ENCODE peak calls at places on chromosomes 4 and X, in six cellular contexts. One of them, this sample, is unnamed.

GRCh38 chrX:48665991-48666390 is 17.6 kb upstream of the WAS start:
- DNase-seq in T-helper 17 cell: no peak
- DNase-seq in effector memory CD8-positive, alpha-beta T cell: no peak
- DNase-seq in fibroblast of gingiva: peak
- DNase-seq in T-helper 1 cell: no peak
- DNase-seq in endothelial cell: no peak
- DNase-seq in this sample: no peak

GRCh38 chr4:55933611-55934010 is 15.1 kb upstream of the CEP135 start:
- DNase-seq in fibroblast of gingiva: no peak
- DNase-seq in T-helper 17 cell: no peak
- DNase-seq in T-helper 1 cell: no peak
- DNase-seq in effector memory CD8-positive, alpha-beta T cell: no peak
- DNase-seq in endothelial cell: no peak
- DNase-seq in this sample: no peak

GRCh38 chr4:61202638-61203495 is 2.7 kb downstream of the ADGRL3 start:
- DNase-seq in T-helper 17 cell: no peak
- DNase-seq in T-helper 1 cell: no peak
- DNase-seq in effector memory CD8-positive, alpha-beta T cell: no peak
- DNase-seq in fibroblast of gingiva: no peak
- DNase-seq in endothelial cell: peak
- DNase-seq in this sample: peak

GRCh38 chr4:128908735-128909134 is 99.2 kb downstream of the JADE1 start:
- DNase-seq in effector memory CD8-positive, alpha-beta T cell: no peak
- DNase-seq in T-helper 1 cell: no peak
- DNase-seq in T-helper 17 cell: no peak
- DNase-seq in endothelial cell: no peak
- DNase-seq in fibroblast of gingiva: peak
- DNase-seq in this sample: no peak

GRCh38 chr4:168655182-168655581 is 158.3 kb downstream of the PALLD start:
- DNase-seq in T-helper 1 cell: no peak
- DNase-seq in endothelial cell: no peak
- DNase-seq in effector memory CD8-positive, alpha-beta T cell: no peak
- DNase-seq in fibroblast of gingiva: no peak
- DNase-seq in T-helper 17 cell: no peak
- DNase-seq in this sample: no peak

GRCh38 chr4:133156096-133156495 is 7.0 kb downstream of the PCDH10 start:
- DNase-seq in endothelial cell: no peak
- DNase-seq in T-helper 1 cell: no peak
- DNase-seq in T-helper 17 cell: no peak
- DNase-seq in effector memory CD8-positive, alpha-beta T cell: no peak
- DNase-seq in fibroblast of gingiva: peak
- DNase-seq in this sample: no peak

GRCh38 chr4:183589710-183590109 is 69.3 kb downstream of the RWDD4 start:
- DNase-seq in T-helper 1 cell: no peak
- DNase-seq in fibroblast of gingiva: no peak
- DNase-seq in effector memory CD8-positive, alpha-beta T cell: no peak
- DNase-seq in endothelial cell: no peak
- DNase-seq in T-helper 17 cell: no peak
- DNase-seq in this sample: no peak

GRCh38 chr4:38190717-38191178 is 230.6 kb downstream of the PTTG2 start:
- DNase-seq in T-helper 17 cell: no peak
- DNase-seq in fibroblast of gingiva: peak
- DNase-seq in T-helper 1 cell: no peak
- DNase-seq in effector memory CD8-positive, alpha-beta T cell: no peak
- DNase-seq in endothelial cell: no peak
- DNase-seq in this sample: peak

GRCh38 chr4:60201052-60201673 is 999.0 kb upstream of the ADGRL3 start:
- DNase-seq in endothelial cell: peak
- DNase-seq in effector memory CD8-positive, alpha-beta T cell: no peak
- DNase-seq in T-helper 17 cell: no peak
- DNase-seq in T-helper 1 cell: peak
- DNase-seq in fibroblast of gingiva: no peak
- DNase-seq in this sample: peak

GRCh38 chrX:14712096-14712495 is 160.8 kb downstream of the FANCB start:
- DNase-seq in effector memory CD8-positive, alpha-beta T cell: no peak
- DNase-seq in fibroblast of gingiva: no peak
- DNase-seq in T-helper 17 cell: no peak
- DNase-seq in T-helper 1 cell: no peak
- DNase-seq in endothelial cell: peak
- DNase-seq in this sample: no peak

GRCh38 chrX:68090266-68090665 is 343.0 kb downstream of the OPHN1 start:
- DNase-seq in fibroblast of gingiva: no peak
- DNase-seq in effector memory CD8-positive, alpha-beta T cell: no peak
- DNase-seq in T-helper 17 cell: no peak
- DNase-seq in T-helper 1 cell: no peak
- DNase-seq in endothelial cell: no peak
- DNase-seq in this sample: no peak

GRCh38 chr4:119729815-119730643 is 101.4 kb upstream of the PDE5A start:
- DNase-seq in effector memory CD8-positive, alpha-beta T cell: no peak
- DNase-seq in T-helper 1 cell: no peak
- DNase-seq in endothelial cell: no peak
- DNase-seq in T-helper 17 cell: no peak
- DNase-seq in fibroblast of gingiva: peak
- DNase-seq in this sample: no peak

GRCh38 chr4:175916636-175917351 is 104.7 kb upstream of the GPM6A start:
- DNase-seq in T-helper 17 cell: no peak
- DNase-seq in T-helper 1 cell: no peak
- DNase-seq in effector memory CD8-positive, alpha-beta T cell: no peak
- DNase-seq in endothelial cell: no peak
- DNase-seq in fibroblast of gingiva: no peak
- DNase-seq in this sample: no peak

GRCh38 chr4:5772528-5773270 is 61.7 kb downstream of the EVC start:
- DNase-seq in T-helper 1 cell: no peak
- DNase-seq in effector memory CD8-positive, alpha-beta T cell: no peak
- DNase-seq in fibroblast of gingiva: no peak
- DNase-seq in endothelial cell: no peak
- DNase-seq in T-helper 17 cell: no peak
- DNase-seq in this sample: no peak

GRCh38 chrX:101550825-101551767 is 749 bp downstream of the ARMCX1 start:
- DNase-seq in effector memory CD8-positive, alpha-beta T cell: no peak
- DNase-seq in T-helper 17 cell: no peak
- DNase-seq in T-helper 1 cell: no peak
- DNase-seq in fibroblast of gingiva: peak
- DNase-seq in endothelial cell: peak
- DNase-seq in this sample: peak

GRCh38 chr4:158169931-158170690 is 2.7 kb downstream of the GASK1B start:
- DNase-seq in T-helper 1 cell: no peak
- DNase-seq in fibroblast of gingiva: peak
- DNase-seq in endothelial cell: no peak
- DNase-seq in T-helper 17 cell: no peak
- DNase-seq in effector memory CD8-positive, alpha-beta T cell: no peak
- DNase-seq in this sample: no peak

GRCh38 chr4:162782096-162782777 is 384.5 kb downstream of the NAF1 start:
- DNase-seq in T-helper 17 cell: no peak
- DNase-seq in fibroblast of gingiva: no peak
- DNase-seq in effector memory CD8-positive, alpha-beta T cell: no peak
- DNase-seq in T-helper 1 cell: no peak
- DNase-seq in endothelial cell: no peak
- DNase-seq in this sample: no peak

This sample was measured in nephron progenitor cell.